ENCODE peak calls at places on chromosomes 5 and 9, in five cellular contexts. U, P, F, Y and R are unnamed samples.
A peak's percentile ranks its signal among the peaks of the same experiment; 100 is the strongest.

GRCh38 chr5:71922584-71923106 is 184.6 kb upstream of the MAP1B start:
- DNase-seq in F (peak; percentile 93), U (peak; percentile 75), P (peak; percentile 96), Y (peak; percentile 82), R (peak; percentile 45)

GRCh38 chr5:69493235-69493925 is 790 bp downstream of the OCLN start:
- DNase-seq in U (no peak), P (peak; percentile 58), F (no peak), Y (no peak), R (peak; percentile 16)

GRCh38 chr5:71810456-71811181 is 91.5 kb downstream of the CARTPT start:
- DNase-seq in P (peak; percentile 29), U (no peak), F (no peak), Y (no peak), R (no peak)

GRCh38 chr5:94223231-94223630 is 395.2 kb downstream of the KIAA0825 start:
- DNase-seq in P (no peak), F (no peak), U (no peak), Y (no peak), R (no peak)

GRCh38 chr5:84384604-84385575 is at the start of gene EDIL3:
- DNase-seq in Y (no peak), F (peak; percentile 73), U (peak; percentile 30), P (peak; percentile 49), R (peak; percentile 28)

GRCh38 chr5:112933651-112934365 is 11.8 kb upstream of the REEP5 start:
- DNase-seq in U (no peak), F (peak; percentile 57), Y (no peak), P (peak; percentile 24), R (peak; percentile 82)

GRCh38 chr9:95098391-95098921 is 219.1 kb downstream of the FANCC start:
- DNase-seq in U (no peak), Y (no peak), P (no peak), F (peak; percentile 30), R (no peak)

GRCh38 chr5:55816342-55816741 is 34.8 kb upstream of the IL31RA start:
- DNase-seq in F (peak; percentile 97), Y (peak; percentile 38), U (no peak), P (peak; percentile 73), R (peak; percentile 95)

GRCh38 chr9:131982102-131982501 is 97.6 kb downstream of the MED27 start:
- DNase-seq in P (no peak), F (no peak), U (no peak), Y (no peak), R (no peak)

GRCh38 chr5:38809388-38810359 is 36.1 kb upstream of the OSMR start:
- DNase-seq in P (peak; percentile 87), Y (peak; percentile 35), F (peak; percentile 96), U (peak; percentile 67), R (peak; percentile 90)

GRCh38 chr9:71642043-71642442 is 126.3 kb downstream of the CEMIP2 start:
- DNase-seq in Y (no peak), U (no peak), P (no peak), F (no peak), R (no peak)

GRCh38 chr5:172931001-172931536 is 28.2 kb upstream of the RPL26L1 start:
- DNase-seq in U (no peak), F (peak; percentile 97), P (peak; percentile 87), Y (peak; percentile 96), R (peak; percentile 93)

GRCh38 chr9:38062498-38063362 is 6.3 kb downstream of the SHB start:
- DNase-seq in U (no peak), F (peak; percentile 77), Y (no peak), P (peak; percentile 53), R (peak; percentile 66)

GRCh38 chr5:665541-665955 is 27.6 kb downstream of the TPPP start:
- DNase-seq in P (no peak), Y (no peak), U (no peak), F (no peak), R (no peak)